ENCODE peak calls at places on chromosomes 5 and 9, in six cellular contexts. B is OCI-LY7, Y is neural progenitor cell, K is right atrium auricular region, J is pancreas, G is mucosa of descending colon. H is an unnamed sample. For H3K4me1, the result is how much of the 10 kb centered on the place peaks cover.

GRCh38 chr9:92369075-92369474 is 35.3 kb downstream of the OGN start:
- DNase-seq in K (no peak), B (no peak), J (no peak), Y (peak), G (no peak), H (no peak)

GRCh38 chr5:77560677-77561263 is 68.7 kb upstream of the WDR41 start:
- DNase-seq in B (peak), G (no peak), J (no peak), Y (peak), K (no peak), H (no peak)

GRCh38 chr9:136225748-136226679 is 19.6 kb downstream of the QSOX2 start:
- DNase-seq in J (peak), G (peak), B (peak), K (no peak), Y (peak), H (peak)

GRCh38 chr5:152259702-152260101 is 145.4 kb downstream of the NMUR2 start:
- DNase-seq in J (no peak), Y (no peak), B (no peak), K (no peak), G (no peak), H (no peak)

GRCh38 chr5:135246923-135247795 is 151.9 kb downstream of the MACROH2A1 start:
- DNase-seq in Y (no peak), G (no peak), J (no peak), K (peak), B (no peak), H (peak)

GRCh38 chr5:30937070-30937469 is 256.4 kb upstream of the CDH6 start:
- DNase-seq in K (no peak), G (no peak), B (no peak), J (no peak), Y (no peak), H (no peak)

GRCh38 chr5:173715607-173716006 is 99.2 kb upstream of the BOD1 start:
- DNase-seq in K (no peak), B (no peak), J (no peak), G (no peak), Y (no peak), H (no peak)

GRCh38 chr9:81190659-81191058 is 498.7 kb downstream of the TLE1 start:
- DNase-seq in B (no peak), K (no peak), Y (no peak), G (no peak), J (no peak), H (no peak)

GRCh38 chr9:125524522-125524921 is 182.5 kb downstream of the MAPKAP1 start:
- DNase-seq in J (no peak), B (no peak), Y (peak), G (no peak), K (no peak), H (peak)

GRCh38 chr5:106964102-106964501 is 706.6 kb downstream of the EFNA5 start:
- DNase-seq in Y (no peak), B (no peak), J (no peak), K (no peak), G (no peak), H (no peak)

DNA sequence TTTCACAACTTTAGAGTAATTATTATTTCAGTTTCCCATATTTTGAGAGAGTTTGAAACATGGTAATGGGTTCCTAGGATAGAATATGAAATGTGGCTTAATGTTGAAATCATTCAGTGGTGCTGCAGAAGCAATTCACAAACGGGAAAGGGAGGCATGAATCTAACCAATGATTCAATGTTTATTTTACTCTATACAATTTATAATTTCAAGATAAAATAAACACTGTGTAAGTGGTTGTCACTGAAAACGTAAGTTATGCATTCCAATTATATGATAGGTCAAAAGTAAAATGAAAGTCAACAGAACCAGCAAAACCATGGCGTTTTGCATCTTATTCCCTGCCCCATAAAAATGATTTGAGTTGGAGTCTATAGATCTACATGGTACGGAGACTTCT is 1207.1 kb upstream of the CDH18 start:
- DNase-seq in J (no peak), G (no peak), B (no peak), Y (no peak), K (no peak), H (no peak)
- H3K4me3 ChIP-seq in J (no peak), G (no peak), B (no peak), Y (no peak), K (no peak), H (no peak)

GRCh38 chr9:131398204-131398603 is 4.3 kb downstream of the PRRC2B start:
- DNase-seq in J (no peak), B (peak), G (peak), Y (no peak), K (no peak), H (no peak)
- H3K4me1 ChIP-seq in J (half or more), B (half or more), G (half or more), Y (half or more), K (under half), H (under half)

DNA sequence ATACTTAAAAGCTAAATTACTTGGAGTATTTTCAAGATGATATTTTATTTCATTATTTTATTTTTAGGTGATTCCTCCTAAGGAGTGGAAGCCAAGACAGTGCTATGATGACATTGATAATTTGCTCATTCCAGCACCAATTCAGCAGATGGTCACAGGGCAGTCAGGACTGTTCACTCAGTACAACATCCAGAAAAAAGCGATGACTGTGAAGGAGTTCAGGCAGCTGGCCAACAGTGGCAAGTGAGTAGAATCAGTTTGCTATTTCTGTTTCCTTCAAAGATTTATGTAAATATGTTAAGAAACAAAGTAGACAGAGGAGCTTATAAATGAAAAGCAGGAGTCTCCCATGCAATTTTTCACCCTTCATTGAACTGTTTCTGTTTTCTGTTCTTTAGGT is 47.8 kb downstream of the KDM4C start:
- DNase-seq in B (no peak), K (no peak), G (no peak), J (no peak), Y (no peak), H (no peak)
- H3K4me3 ChIP-seq in B (no peak), K (no peak), G (no peak), J (no peak), Y (no peak), H (peak)

GRCh38 chr5:56761486-56761885 is 53.9 kb upstream of the MAP3K1 start:
- DNase-seq in Y (no peak), B (no peak), J (no peak), G (no peak), K (no peak), H (no peak)
- H3K4me1 ChIP-seq in Y (under half), B (half or more), J (under half), G (under half), K (under half), H (under half)

GRCh38 chr5:159049844-159050318 is 49.8 kb downstream of the EBF1 start:
- DNase-seq in B (peak), G (no peak), Y (no peak), K (no peak), J (no peak), H (no peak)

GRCh38 chr5:159048298-159048697 is 51.4 kb downstream of the EBF1 start:
- DNase-seq in Y (no peak), J (no peak), K (no peak), B (no peak), G (no peak), H (no peak)

GRCh38 chr5:159051431-159052281 is 48.1 kb downstream of the EBF1 start:
- DNase-seq in G (peak), B (peak), J (peak), Y (peak), K (peak), H (peak)

GRCh38 chr5:159052282-159053011 is 47.3 kb downstream of the EBF1 start:
- DNase-seq in G (no peak), Y (peak), K (no peak), J (no peak), B (peak), H (peak)

DNA sequence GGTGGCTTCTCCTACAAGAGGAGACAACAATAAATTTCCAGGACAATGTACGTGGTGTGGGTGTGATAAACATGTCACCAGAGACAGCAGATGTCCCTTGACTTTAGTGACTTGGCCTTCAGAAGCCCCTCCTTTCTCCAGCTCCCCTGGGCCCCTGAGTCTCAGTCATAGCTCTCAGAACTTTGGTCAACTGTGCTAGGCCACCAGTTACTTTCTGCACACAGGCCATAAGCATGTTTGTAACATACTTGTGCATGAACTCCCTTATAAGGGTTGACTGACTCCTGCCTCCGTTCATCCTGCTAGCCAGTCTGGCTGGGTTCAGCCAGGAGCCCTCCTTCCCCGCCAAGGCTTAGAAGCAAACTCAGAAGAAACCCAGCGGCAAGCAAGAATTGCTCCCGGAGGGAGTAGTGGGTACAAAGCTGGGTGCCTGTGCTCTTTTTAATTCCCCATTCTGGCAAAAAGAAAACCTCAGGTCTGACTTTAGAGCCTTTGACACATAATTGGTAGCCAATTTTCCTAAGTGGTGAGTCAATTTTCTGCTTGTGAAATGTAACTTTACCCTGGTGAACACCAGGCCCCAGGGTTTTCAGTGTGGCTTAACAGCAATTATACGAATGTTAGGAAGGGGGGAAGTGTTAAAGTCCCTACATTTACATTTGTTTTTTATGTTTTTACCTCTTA is 49.2 kb downstream of the EBF1 start:
- DNase-seq in K (no peak), J (no peak), Y (peak), B (peak), G (peak), H (peak)
- H3K4me3 ChIP-seq in K (peak), J (no peak), Y (no peak), B (peak), G (no peak), H (no peak)

GRCh38 chr9:128409450-128409849 is 11.2 kb upstream of the CERCAM start:
- DNase-seq in Y (no peak), B (no peak), K (no peak), G (no peak), J (no peak), H (no peak)
- H3K4me1 ChIP-seq in Y (under half), B (under half), K (under half), G (under half), J (under half), H (under half)

GRCh38 chr5:74364507-74364906 is 276.0 kb downstream of the ENC1 start:
- DNase-seq in G (no peak), B (no peak), J (no peak), K (no peak), Y (no peak), H (no peak)
- H3K4me3 ChIP-seq in G (no peak), B (no peak), J (no peak), K (no peak), Y (no peak), H (no peak)

GRCh38 chr5:109694451-109694891 is 4.7 kb downstream of the MAN2A1 start:
- DNase-seq in K (no peak), B (no peak), G (no peak), J (no peak), Y (no peak), H (no peak)

GRCh38 chr5:109693535-109694152 is 3.9 kb downstream of the MAN2A1 start:
- DNase-seq in B (no peak), Y (peak), G (no peak), J (no peak), K (no peak), H (no peak)

GRCh38 chr5:109692011-109692410 is 2.3 kb downstream of the MAN2A1 start:
- DNase-seq in J (no peak), Y (peak), G (no peak), B (no peak), K (no peak), H (no peak)

GRCh38 chr5:109691248-109691574 is 1.5 kb downstream of the MAN2A1 start:
- DNase-seq in J (no peak), Y (no peak), B (no peak), G (no peak), K (no peak), H (no peak)

DNA sequence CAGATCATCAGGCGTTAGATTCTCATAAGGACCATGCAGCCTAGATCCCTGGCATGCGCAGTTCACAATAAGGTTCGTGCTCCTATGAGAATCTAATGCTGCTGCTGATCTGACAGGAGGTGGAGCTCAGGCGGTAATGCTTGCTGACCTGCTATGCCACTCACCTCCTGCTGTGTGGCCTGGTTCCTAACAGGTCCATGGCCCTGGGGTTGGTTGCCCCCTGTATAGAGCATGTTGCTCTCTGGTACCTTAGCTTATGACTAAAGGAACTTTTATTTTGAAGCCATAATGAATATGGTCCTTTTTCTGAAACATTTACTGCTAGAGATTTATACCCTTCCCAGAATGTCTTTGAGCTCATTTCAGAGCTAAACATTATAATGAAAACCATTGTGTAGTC is 3.1 kb downstream of the MAN2A1 start:
- DNase-seq in Y (peak), J (no peak), K (no peak), G (peak), B (no peak), H (peak)
- H3K4me1 ChIP-seq in Y (under half), J (under half), K (under half), G (under half), B (under half), H (under half)

H was measured in endodermal cell.